ENCODE peak calls at places on chromosomes 16 and 17, in seven cellular contexts. O is activated CD8-positive, alpha-beta memory T cell treated with anti-CD3 and anti-CD28 coated beads for 4 hours; L is SW480; S is NCI-H1048; P is mucosa of descending colon; G is aorta; B is GM23338. C is an unnamed sample.

GRCh38 chr17:40615295-40615988 is 32.2 kb downstream of the SMARCE1 start:
- DNase-seq in S (no peak), P (peak; percentile 70), L (peak; percentile 78), O (no peak), B (peak; percentile 85), G (no peak), C (peak; percentile 38)

GRCh38 chr17:74522381-74523090 is 8.7 kb downstream of the CD300LB start:
- DNase-seq in B (no peak), O (no peak), P (no peak), S (no peak), G (no peak), L (no peak), C (no peak)

GRCh38 chr16:27927266-27927901 is 136.1 kb downstream of the GSG1L start:
- DNase-seq in P (no peak), O (no peak), B (no peak), S (no peak), G (peak; percentile 62), L (no peak), C (no peak)

GRCh38 chr17:19366637-19366972 is 4.1 kb upstream of the B9D1 start:
- DNase-seq in O (no peak), L (no peak), B (no peak), G (peak; percentile 57), P (no peak), S (no peak), C (no peak)

GRCh38 chr17:79651751-79652150 is 40.9 kb upstream of the RBFOX3 start:
- DNase-seq in B (no peak), G (no peak), P (no peak), S (no peak), L (no peak), O (no peak), C (no peak)

GRCh38 chr16:67426950-67427349 is 4.0 kb upstream of the HSD11B2 start:
- DNase-seq in G (no peak), S (no peak), L (no peak), O (no peak), B (no peak), P (peak; percentile 41), C (no peak)

GRCh38 chr16:27436921-27437650 is 35.1 kb downstream of the IL21R start:
- DNase-seq in G (peak; percentile 58), O (no peak), S (no peak), L (no peak), P (no peak), B (no peak), C (no peak)

GRCh38 chr16:27402964-27403600 is 1.1 kb downstream of the IL21R start:
- DNase-seq in B (no peak), O (no peak), S (no peak), P (no peak), G (no peak), L (no peak), C (no peak)

GRCh38 chr16:53257001-53257400 is 177.3 kb upstream of the RBL2 start:
- DNase-seq in B (peak; percentile 21), L (no peak), P (no peak), S (no peak), O (no peak), G (no peak), C (no peak)

GRCh38 chr16:4339909-4340308 is 11.2 kb downstream of the PAM16 start:
- DNase-seq in B (no peak), P (no peak), L (no peak), G (no peak), O (no peak), S (no peak), C (no peak)

GRCh38 chr16:47732806-47733150 is 271.6 kb downstream of the PHKB start:
- DNase-seq in L (peak; percentile 18), O (no peak), G (no peak), B (peak; percentile 19), S (no peak), P (no peak), C (no peak)

GRCh38 chr16:71230122-71230845 is at the start of gene HYDIN:
- DNase-seq in B (peak; percentile 99), S (no peak), G (peak; percentile 68), O (no peak), L (no peak), P (peak; percentile 44), C (peak; percentile 51)

GRCh38 chr17:49694847-49695697 is 12.7 kb downstream of the SLC35B1 start:
- DNase-seq in O (no peak), S (no peak), P (peak; percentile 73), G (peak; percentile 86), B (peak; percentile 75), L (no peak), C (no peak)

GRCh38 chr17:1110844-1111598 is 68.8 kb downstream of the ABR start:
- DNase-seq in B (no peak), P (peak; percentile 82), S (no peak), G (peak; percentile 96), O (peak; percentile 25), L (peak; percentile 96), C (no peak)

GRCh38 chr16:60648260-60648659 is 1388.0 kb downstream of the CDH8 start:
- DNase-seq in B (no peak), L (no peak), P (no peak), S (no peak), O (no peak), G (no peak), C (no peak)

GRCh38 chr17:74860999-74861553 is 1.4 kb upstream of the GRIN2C start:
- DNase-seq in P (no peak), O (no peak), B (peak; percentile 37), L (no peak), G (no peak), S (no peak), C (no peak)